ENCODE peak calls at places on chromosomes 3 and 15, in nine cellular contexts. D is mammary epithelial cell, Q is AG10803, A is upper lobe of right lung, O is ovary, X is sigmoid colon, W is PC-9, L is BE2C, Y is fibroblast of lung. R is an unnamed sample.
A peak's percentile ranks its signal among the peaks of the same experiment; 100 is the strongest.

GRCh38 chr15:22995786-22996185 is 15.6 kb upstream of the CYFIP1 start:
- DNase-seq in D (no peak), Q (no peak), A (no peak), O (no peak), X (no peak), W (no peak), L (no peak), Y (peak; percentile 5), R (no peak)

GRCh38 chr3:46667061-46667621 is 26.3 kb downstream of the ALS2CL start:
- DNase-seq in D (no peak), Q (no peak), A (peak; percentile 64), O (no peak), X (peak; percentile 57), W (no peak), L (peak; percentile 2), Y (no peak), R (no peak)

GRCh38 chr15:61527836-61528589 is 298.9 kb upstream of the RORA start:
- DNase-seq in D (peak; percentile 2), Q (no peak), A (no peak), O (no peak), X (no peak), W (no peak), L (peak; percentile 31), Y (no peak), R (no peak)

GRCh38 chr3:31724144-31724543 is 191.4 kb downstream of the STT3B start:
- DNase-seq in D (no peak), Q (no peak), A (no peak), O (no peak), X (no peak), W (no peak), L (no peak), Y (no peak), R (no peak)

GRCh38 chr15:92167413-92167950 is 226.2 kb upstream of the ST8SIA2 start:
- DNase-seq in D (no peak), Q (no peak), A (no peak), O (no peak), X (no peak), W (no peak), L (no peak), Y (no peak), R (no peak)

GRCh38 chr15:67700023-67700422 is 125.3 kb upstream of the SKOR1 start:
- DNase-seq in D (no peak), Q (peak; percentile 59), A (no peak), O (no peak), X (no peak), W (no peak), L (no peak), Y (peak; percentile 6), R (no peak)

GRCh38 chr3:157532529-157533297 is 29.5 kb upstream of the VEPH1 start:
- DNase-seq in D (peak; percentile 68), Q (peak; percentile 93), A (no peak), O (no peak), X (no peak), W (peak; percentile 37), L (peak; percentile 51), Y (peak; percentile 88), R (peak; percentile 32)

GRCh38 chr3:123379041-123379830 is 69.7 kb downstream of the ADCY5 start:
- DNase-seq in D (no peak), Q (no peak), A (peak; percentile 29), O (no peak), X (no peak), W (no peak), L (no peak), Y (no peak), R (no peak)

GRCh38 chr3:93855406-93855805 is 118.3 kb downstream of the PROS1 start:
- DNase-seq in D (no peak), Q (no peak), A (no peak), O (no peak), X (no peak), W (no peak), L (no peak), Y (no peak), R (no peak)

GRCh38 chr3:190696777-190697501 is 165.6 kb downstream of the GMNC start:
- DNase-seq in D (no peak), Q (peak; percentile 52), A (no peak), O (no peak), X (no peak), W (peak; percentile 15), L (no peak), Y (peak; percentile 30), R (peak; percentile 10)

GRCh38 chr15:60507596-60508424 is 28.9 kb upstream of the ICE2 start:
- DNase-seq in D (peak; percentile 68), Q (peak; percentile 76), A (no peak), O (peak; percentile 59), X (peak; percentile 69), W (peak; percentile 45), L (peak; percentile 32), Y (peak; percentile 57), R (peak; percentile 59)

GRCh38 chr3:116950302-116951055 is 240.9 kb downstream of the TUSC7 start:
- DNase-seq in D (no peak), Q (no peak), A (no peak), O (no peak), X (no peak), W (no peak), L (no peak), Y (no peak), R (no peak)
- TF ChIP-seq CTCF in D (no peak), Q (no peak), A (no peak), O (no peak), X (no peak), W (no peak), L (no peak), Y (no peak), R (no peak)

GRCh38 chr15:70866982-70867644 is 13.2 kb upstream of the LARP6 start:
- DNase-seq in D (no peak), Q (peak; percentile 33), A (no peak), O (no peak), X (no peak), W (no peak), L (no peak), Y (peak; percentile 40), R (no peak)

GRCh38 chr15:70870066-70870465 is 16.1 kb upstream of the LARP6 start:
- DNase-seq in D (peak; percentile 53), Q (peak; percentile 88), A (no peak), O (no peak), X (no peak), W (no peak), L (no peak), Y (peak; percentile 90), R (no peak)

GRCh38 chr15:70863450-70864218 is 9.7 kb upstream of the LARP6 start:
- DNase-seq in D (peak; percentile 96), Q (peak; percentile 79), A (no peak), O (no peak), X (no peak), W (peak; percentile 46), L (no peak), Y (peak; percentile 94), R (no peak)

GRCh38 chr15:70869346-70869745 is 15.4 kb upstream of the LARP6 start:
- DNase-seq in D (no peak), Q (no peak), A (no peak), O (no peak), X (no peak), W (no peak), L (no peak), Y (no peak), R (no peak)

GRCh38 chr15:70867911-70868467 is 14.0 kb upstream of the LARP6 start:
- DNase-seq in D (peak; percentile 77), Q (peak; percentile 92), A (no peak), O (peak; percentile 82), X (peak; percentile 82), W (no peak), L (no peak), Y (peak; percentile 58), R (no peak)
- H3K4me3 ChIP-seq in D (no peak overlapping the region), Q (no peak overlapping the region), A (no peak overlapping the region), O (no peak overlapping the region), X (no peak overlapping the region), W (no peak overlapping the region), L (no peak overlapping the region), Y (no peak overlapping the region), R (no peak overlapping the region)

DNA sequence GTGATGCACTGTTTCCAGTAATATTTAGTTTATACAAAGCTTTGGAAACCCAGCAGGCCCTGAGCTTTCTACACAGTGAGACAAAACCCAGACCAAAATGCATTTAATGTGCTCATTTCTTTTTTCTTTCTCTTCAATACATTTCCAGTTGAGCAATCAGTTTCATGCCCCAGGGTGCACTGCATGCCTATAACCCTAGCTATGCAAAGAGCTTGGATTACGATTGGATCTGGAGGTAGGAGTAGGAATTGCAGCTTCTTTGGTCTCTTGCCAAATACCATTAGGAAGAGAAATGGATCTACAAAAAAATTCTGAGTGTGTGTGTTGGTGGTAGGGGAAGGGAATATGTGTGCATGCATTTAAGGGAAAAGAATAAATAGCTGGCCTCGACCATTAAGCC is 1001.4 kb downstream of the SQOR start:
- DNase-seq in D (no peak), Q (no peak), A (no peak), O (no peak), X (no peak), W (no peak), L (no peak), Y (no peak), R (no peak)
- TF ChIP-seq CTCF in D (no peak), Q (no peak), A (no peak), O (no peak), X (no peak), W (no peak), L (no peak), Y (no peak), R (no peak)

GRCh38 chr3:134796313-134797079 is 1.4 kb downstream of the EPHB1 start:
- DNase-seq in D (peak; percentile 7), Q (peak; percentile 40), A (no peak), O (no peak), X (peak; percentile 68), W (no peak), L (peak; percentile 23), Y (peak; percentile 28), R (no peak)
- H3K4me3 ChIP-seq in D (no peak overlapping the region), Q (peak overlapping the region; percentile 68), A (peak overlapping the region; percentile 46), O (peak overlapping the region; percentile 44), X (peak overlapping the region; percentile 54), W (no peak overlapping the region), L (peak overlapping the region; percentile 31), Y (peak overlapping the region; percentile 51), R (no peak overlapping the region)

R was measured in LNCaP clone FGC.